ENCODE peak calls at places on chromosome 2, in six cellular contexts. One of them, this sample, is unnamed.

GRCh38 chr2:67571785-67572718 is 174.9 kb downstream of the ETAA1 start:
- DNase-seq in activated gamma-delta T cell treated with anti-CD3 and anti-CD28 coated beads, Interleukin-2, amount 50 U/mL, for 16 hours: no peak
- DNase-seq in activated naive CD8-positive, alpha-beta T cell treated with anti-CD3 and anti-CD28 coated beads for 36 hours: no peak
- DNase-seq in stimulated activated CD4-positive, alpha-beta T cell treated with anti-CD3 and anti-CD28 coated beads, TNF-alpha, amount 100 ng/mL, for 1 hour: no peak
- DNase-seq in HEK293T: no peak
- DNase-seq in D341Med: no peak
- DNase-seq in this sample: no peak

GRCh38 chr2:231655494-231656408 is 52.6 kb upstream of the PTMA start:
- DNase-seq in activated gamma-delta T cell treated with anti-CD3 and anti-CD28 coated beads, Interleukin-2, amount 50 U/mL, for 16 hours: no peak
- DNase-seq in activated naive CD8-positive, alpha-beta T cell treated with anti-CD3 and anti-CD28 coated beads for 36 hours: no peak
- DNase-seq in stimulated activated CD4-positive, alpha-beta T cell treated with anti-CD3 and anti-CD28 coated beads, TNF-alpha, amount 100 ng/mL, for 1 hour: no peak
- DNase-seq in HEK293T: no peak
- DNase-seq in D341Med: no peak
- DNase-seq in this sample: no peak

GRCh38 chr2:165149439-165149838 is 54.4 kb downstream of the SCN3A start:
- DNase-seq in activated gamma-delta T cell treated with anti-CD3 and anti-CD28 coated beads, Interleukin-2, amount 50 U/mL, for 16 hours: no peak
- DNase-seq in activated naive CD8-positive, alpha-beta T cell treated with anti-CD3 and anti-CD28 coated beads for 36 hours: peak; percentile 12
- DNase-seq in stimulated activated CD4-positive, alpha-beta T cell treated with anti-CD3 and anti-CD28 coated beads, TNF-alpha, amount 100 ng/mL, for 1 hour: no peak
- DNase-seq in HEK293T: no peak
- DNase-seq in D341Med: no peak
- DNase-seq in this sample: no peak

GRCh38 chr2:27921880-27922589 is 31.5 kb downstream of the BABAM2 start:
- DNase-seq in activated gamma-delta T cell treated with anti-CD3 and anti-CD28 coated beads, Interleukin-2, amount 50 U/mL, for 16 hours: no peak
- DNase-seq in activated naive CD8-positive, alpha-beta T cell treated with anti-CD3 and anti-CD28 coated beads for 36 hours: no peak
- DNase-seq in stimulated activated CD4-positive, alpha-beta T cell treated with anti-CD3 and anti-CD28 coated beads, TNF-alpha, amount 100 ng/mL, for 1 hour: no peak
- DNase-seq in HEK293T: no peak
- DNase-seq in D341Med: no peak
- DNase-seq in this sample: no peak

GRCh38 chr2:138180691-138181386 is 216.6 kb downstream of the HNMT start:
- DNase-seq in activated gamma-delta T cell treated with anti-CD3 and anti-CD28 coated beads, Interleukin-2, amount 50 U/mL, for 16 hours: no peak
- DNase-seq in activated naive CD8-positive, alpha-beta T cell treated with anti-CD3 and anti-CD28 coated beads for 36 hours: no peak
- DNase-seq in stimulated activated CD4-positive, alpha-beta T cell treated with anti-CD3 and anti-CD28 coated beads, TNF-alpha, amount 100 ng/mL, for 1 hour: no peak
- DNase-seq in HEK293T: no peak
- DNase-seq in D341Med: no peak
- DNase-seq in this sample: no peak

GRCh38 chr2:149562304-149562703 is 25.3 kb downstream of the MMADHC start:
- DNase-seq in activated gamma-delta T cell treated with anti-CD3 and anti-CD28 coated beads, Interleukin-2, amount 50 U/mL, for 16 hours: no peak
- DNase-seq in activated naive CD8-positive, alpha-beta T cell treated with anti-CD3 and anti-CD28 coated beads for 36 hours: no peak
- DNase-seq in stimulated activated CD4-positive, alpha-beta T cell treated with anti-CD3 and anti-CD28 coated beads, TNF-alpha, amount 100 ng/mL, for 1 hour: no peak
- DNase-seq in HEK293T: peak; percentile 8
- DNase-seq in D341Med: no peak
- DNase-seq in this sample: no peak

GRCh38 chr2:168315331-168316072 is 68.1 kb upstream of the STK39 start:
- DNase-seq in activated gamma-delta T cell treated with anti-CD3 and anti-CD28 coated beads, Interleukin-2, amount 50 U/mL, for 16 hours: no peak
- DNase-seq in activated naive CD8-positive, alpha-beta T cell treated with anti-CD3 and anti-CD28 coated beads for 36 hours: no peak
- DNase-seq in stimulated activated CD4-positive, alpha-beta T cell treated with anti-CD3 and anti-CD28 coated beads, TNF-alpha, amount 100 ng/mL, for 1 hour: no peak
- DNase-seq in HEK293T: no peak
- DNase-seq in D341Med: no peak
- DNase-seq in this sample: no peak

GRCh38 chr2:65277791-65278449 is 50.3 kb downstream of the ACTR2 start:
- DNase-seq in activated gamma-delta T cell treated with anti-CD3 and anti-CD28 coated beads, Interleukin-2, amount 50 U/mL, for 16 hours: no peak
- DNase-seq in activated naive CD8-positive, alpha-beta T cell treated with anti-CD3 and anti-CD28 coated beads for 36 hours: no peak
- DNase-seq in stimulated activated CD4-positive, alpha-beta T cell treated with anti-CD3 and anti-CD28 coated beads, TNF-alpha, amount 100 ng/mL, for 1 hour: no peak
- DNase-seq in HEK293T: no peak
- DNase-seq in D341Med: no peak
- DNase-seq in this sample: no peak

GRCh38 chr2:229715895-229716507 is 1.6 kb upstream of the DNER start:
- DNase-seq in activated gamma-delta T cell treated with anti-CD3 and anti-CD28 coated beads, Interleukin-2, amount 50 U/mL, for 16 hours: no peak
- DNase-seq in activated naive CD8-positive, alpha-beta T cell treated with anti-CD3 and anti-CD28 coated beads for 36 hours: peak; percentile 15
- DNase-seq in stimulated activated CD4-positive, alpha-beta T cell treated with anti-CD3 and anti-CD28 coated beads, TNF-alpha, amount 100 ng/mL, for 1 hour: no peak
- DNase-seq in HEK293T: peak; percentile 30
- DNase-seq in D341Med: peak; percentile 51
- DNase-seq in this sample: no peak

GRCh38 chr2:188974184-188974583 is at the start of gene COL3A1:
- DNase-seq in activated gamma-delta T cell treated with anti-CD3 and anti-CD28 coated beads, Interleukin-2, amount 50 U/mL, for 16 hours: no peak
- DNase-seq in activated naive CD8-positive, alpha-beta T cell treated with anti-CD3 and anti-CD28 coated beads for 36 hours: no peak
- DNase-seq in stimulated activated CD4-positive, alpha-beta T cell treated with anti-CD3 and anti-CD28 coated beads, TNF-alpha, amount 100 ng/mL, for 1 hour: no peak
- DNase-seq in HEK293T: no peak
- DNase-seq in D341Med: no peak
- DNase-seq in this sample: no peak

GRCh38 chr2:214378455-214379103 is 32.3 kb upstream of the VWC2L start:
- DNase-seq in activated gamma-delta T cell treated with anti-CD3 and anti-CD28 coated beads, Interleukin-2, amount 50 U/mL, for 16 hours: no peak
- DNase-seq in activated naive CD8-positive, alpha-beta T cell treated with anti-CD3 and anti-CD28 coated beads for 36 hours: no peak
- DNase-seq in stimulated activated CD4-positive, alpha-beta T cell treated with anti-CD3 and anti-CD28 coated beads, TNF-alpha, amount 100 ng/mL, for 1 hour: no peak
- DNase-seq in HEK293T: no peak
- DNase-seq in D341Med: peak; percentile 18
- DNase-seq in this sample: no peak

GRCh38 chr2:23649819-23650218 is 264.8 kb downstream of the KLHL29 start:
- DNase-seq in activated gamma-delta T cell treated with anti-CD3 and anti-CD28 coated beads, Interleukin-2, amount 50 U/mL, for 16 hours: no peak
- DNase-seq in activated naive CD8-positive, alpha-beta T cell treated with anti-CD3 and anti-CD28 coated beads for 36 hours: no peak
- DNase-seq in stimulated activated CD4-positive, alpha-beta T cell treated with anti-CD3 and anti-CD28 coated beads, TNF-alpha, amount 100 ng/mL, for 1 hour: no peak
- DNase-seq in HEK293T: no peak
- DNase-seq in D341Med: no peak
- DNase-seq in this sample: no peak

GRCh38 chr2:75098856-75099255 is 100.5 kb downstream of the TACR1 start:
- DNase-seq in activated gamma-delta T cell treated with anti-CD3 and anti-CD28 coated beads, Interleukin-2, amount 50 U/mL, for 16 hours: no peak
- DNase-seq in activated naive CD8-positive, alpha-beta T cell treated with anti-CD3 and anti-CD28 coated beads for 36 hours: no peak
- DNase-seq in stimulated activated CD4-positive, alpha-beta T cell treated with anti-CD3 and anti-CD28 coated beads, TNF-alpha, amount 100 ng/mL, for 1 hour: no peak
- DNase-seq in HEK293T: peak; percentile 48
- DNase-seq in D341Med: peak; percentile 49
- DNase-seq in this sample: no peak

GRCh38 chr2:149192425-149192824 is 138.0 kb upstream of the LYPD6 start:
- DNase-seq in activated gamma-delta T cell treated with anti-CD3 and anti-CD28 coated beads, Interleukin-2, amount 50 U/mL, for 16 hours: no peak
- DNase-seq in activated naive CD8-positive, alpha-beta T cell treated with anti-CD3 and anti-CD28 coated beads for 36 hours: no peak
- DNase-seq in stimulated activated CD4-positive, alpha-beta T cell treated with anti-CD3 and anti-CD28 coated beads, TNF-alpha, amount 100 ng/mL, for 1 hour: no peak
- DNase-seq in HEK293T: no peak
- DNase-seq in D341Med: no peak
- DNase-seq in this sample: no peak